ENCODE peak calls at places on chromosomes 3 and 15, in nine cellular contexts. One of them, this sample, is unnamed.

GRCh38 chr15:62972814-62973213 is 69.7 kb upstream of the TPM1 start:
- DNase-seq in AG04449: no peak
- DNase-seq in lower lobe of right lung: no peak
- DNase-seq in choroid plexus epithelial cell: peak
- DNase-seq in coronary artery: no peak
- DNase-seq in fibroblast of the aortic adventitia: peak
- DNase-seq in upper lobe of right lung: no peak
- DNase-seq in transverse colon: no peak
- DNase-seq in tibial nerve: no peak
- DNase-seq in this sample: no peak

GRCh38 chr15:40567111-40567510 is 2.0 kb upstream of the RPUSD2 start:
- DNase-seq in tibial nerve: no peak
- DNase-seq in transverse colon: no peak
- DNase-seq in choroid plexus epithelial cell: peak
- DNase-seq in upper lobe of right lung: no peak
- DNase-seq in lower lobe of right lung: no peak
- DNase-seq in coronary artery: no peak
- DNase-seq in AG04449: no peak
- DNase-seq in fibroblast of the aortic adventitia: peak
- DNase-seq in this sample: no peak

GRCh38 chr3:32401541-32402052 is 9.9 kb downstream of the CMTM7 start:
- DNase-seq in fibroblast of the aortic adventitia: peak
- DNase-seq in upper lobe of right lung: peak
- DNase-seq in AG04449: no peak
- DNase-seq in choroid plexus epithelial cell: peak
- DNase-seq in coronary artery: peak
- DNase-seq in lower lobe of right lung: peak
- DNase-seq in transverse colon: peak
- DNase-seq in tibial nerve: peak
- DNase-seq in this sample: no peak

GRCh38 chr3:171833006-171833405 is 10.1 kb upstream of the TMEM212 start:
- DNase-seq in coronary artery: no peak
- DNase-seq in choroid plexus epithelial cell: no peak
- DNase-seq in tibial nerve: no peak
- DNase-seq in lower lobe of right lung: no peak
- DNase-seq in transverse colon: no peak
- DNase-seq in AG04449: no peak
- DNase-seq in fibroblast of the aortic adventitia: no peak
- DNase-seq in upper lobe of right lung: no peak
- DNase-seq in this sample: no peak

GRCh38 chr3:188947401-188947982 is 224.3 kb upstream of the TPRG1 start:
- DNase-seq in upper lobe of right lung: peak
- DNase-seq in transverse colon: peak
- DNase-seq in fibroblast of the aortic adventitia: peak
- DNase-seq in tibial nerve: peak
- DNase-seq in AG04449: no peak
- DNase-seq in choroid plexus epithelial cell: peak
- DNase-seq in lower lobe of right lung: peak
- DNase-seq in coronary artery: peak
- DNase-seq in this sample: no peak

GRCh38 chr3:196774191-196774820 is 34.6 kb downstream of the PAK2 start:
- DNase-seq in coronary artery: no peak
- DNase-seq in fibroblast of the aortic adventitia: peak
- DNase-seq in tibial nerve: no peak
- DNase-seq in lower lobe of right lung: no peak
- DNase-seq in choroid plexus epithelial cell: peak
- DNase-seq in AG04449: no peak
- DNase-seq in transverse colon: no peak
- DNase-seq in upper lobe of right lung: no peak
- DNase-seq in this sample: no peak

GRCh38 chr15:86183765-86184491 is 104.3 kb downstream of the AGBL1 start:
- DNase-seq in lower lobe of right lung: no peak
- DNase-seq in choroid plexus epithelial cell: no peak
- DNase-seq in coronary artery: no peak
- DNase-seq in transverse colon: no peak
- DNase-seq in fibroblast of the aortic adventitia: no peak
- DNase-seq in upper lobe of right lung: no peak
- DNase-seq in tibial nerve: no peak
- DNase-seq in AG04449: no peak
- DNase-seq in this sample: no peak

GRCh38 chr3:79922633-79923032 is 154.8 kb upstream of the ROBO1 start:
- DNase-seq in choroid plexus epithelial cell: no peak
- DNase-seq in coronary artery: no peak
- DNase-seq in tibial nerve: no peak
- DNase-seq in fibroblast of the aortic adventitia: no peak
- DNase-seq in lower lobe of right lung: no peak
- DNase-seq in AG04449: no peak
- DNase-seq in upper lobe of right lung: no peak
- DNase-seq in transverse colon: no peak
- DNase-seq in this sample: no peak

GRCh38 chr3:13568515-13568995 is 19.6 kb downstream of the FBLN2 start:
- DNase-seq in AG04449: no peak
- DNase-seq in transverse colon: no peak
- DNase-seq in coronary artery: no peak
- DNase-seq in upper lobe of right lung: no peak
- DNase-seq in fibroblast of the aortic adventitia: no peak
- DNase-seq in tibial nerve: no peak
- DNase-seq in choroid plexus epithelial cell: no peak
- DNase-seq in lower lobe of right lung: no peak
- DNase-seq in this sample: no peak

GRCh38 chr3:168974628-168975403 is 688.7 kb downstream of the MECOM start:
- DNase-seq in fibroblast of the aortic adventitia: no peak
- DNase-seq in choroid plexus epithelial cell: no peak
- DNase-seq in lower lobe of right lung: no peak
- DNase-seq in upper lobe of right lung: no peak
- DNase-seq in coronary artery: no peak
- DNase-seq in transverse colon: no peak
- DNase-seq in tibial nerve: no peak
- DNase-seq in AG04449: no peak
- DNase-seq in this sample: no peak

GRCh38 chr15:28079313-28079969 is 19.7 kb downstream of the OCA2 start:
- DNase-seq in choroid plexus epithelial cell: no peak
- DNase-seq in AG04449: no peak
- DNase-seq in fibroblast of the aortic adventitia: no peak
- DNase-seq in coronary artery: no peak
- DNase-seq in lower lobe of right lung: no peak
- DNase-seq in tibial nerve: no peak
- DNase-seq in upper lobe of right lung: no peak
- DNase-seq in transverse colon: no peak
- DNase-seq in this sample: no peak

GRCh38 chr3:43152649-43153048 is 46.8 kb upstream of the POMGNT2 start:
- DNase-seq in fibroblast of the aortic adventitia: no peak
- DNase-seq in tibial nerve: no peak
- DNase-seq in lower lobe of right lung: no peak
- DNase-seq in AG04449: no peak
- DNase-seq in coronary artery: no peak
- DNase-seq in upper lobe of right lung: no peak
- DNase-seq in transverse colon: no peak
- DNase-seq in choroid plexus epithelial cell: peak
- DNase-seq in this sample: no peak

GRCh38 chr3:96813820-96814580 is 394 bp upstream of the EPHA6 start:
- DNase-seq in AG04449: no peak
- DNase-seq in upper lobe of right lung: peak
- DNase-seq in transverse colon: peak
- DNase-seq in lower lobe of right lung: peak
- DNase-seq in coronary artery: no peak
- DNase-seq in fibroblast of the aortic adventitia: peak
- DNase-seq in choroid plexus epithelial cell: peak
- DNase-seq in tibial nerve: no peak
- DNase-seq in this sample: no peak
- H3K4me3 ChIP-seq in AG04449: peak
- H3K4me3 ChIP-seq in upper lobe of right lung: peak
- H3K4me3 ChIP-seq in transverse colon: peak
- H3K4me3 ChIP-seq in lower lobe of right lung: peak
- H3K4me3 ChIP-seq in coronary artery: peak
- H3K4me3 ChIP-seq in fibroblast of the aortic adventitia: peak
- H3K4me3 ChIP-seq in choroid plexus epithelial cell: peak
- H3K4me3 ChIP-seq in tibial nerve: peak
- H3K4me3 ChIP-seq in this sample: peak

DNA sequence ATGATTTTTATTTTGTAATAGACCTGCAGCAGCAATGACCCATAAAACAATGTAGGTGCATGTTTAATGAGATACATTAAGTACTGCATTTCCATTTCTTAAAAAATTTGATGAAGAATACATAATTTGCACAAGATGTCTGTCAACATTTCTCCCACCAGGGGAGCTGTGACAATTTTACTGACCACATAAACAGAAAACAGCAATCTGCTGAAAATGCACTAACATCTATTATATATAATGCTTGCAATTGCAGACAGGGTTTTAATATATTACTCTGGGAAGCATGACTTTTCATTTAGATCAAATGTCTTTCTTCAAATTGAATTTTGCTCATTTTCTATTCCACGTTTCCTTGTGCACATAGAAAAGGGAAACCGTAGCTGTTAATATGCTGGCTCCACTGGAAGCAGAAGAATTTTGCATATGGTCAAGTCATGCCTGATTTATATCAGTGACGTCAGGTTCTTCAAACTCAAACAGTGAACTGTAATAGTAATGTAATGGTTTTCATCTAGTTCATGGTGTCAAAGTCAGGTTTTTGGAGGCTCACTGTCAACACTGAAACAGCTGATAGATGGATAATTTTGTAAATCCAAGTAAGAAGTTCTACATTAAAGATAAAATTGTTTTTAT is 79.8 kb upstream of the IGF1R start:
- DNase-seq in tibial nerve: no peak
- DNase-seq in coronary artery: no peak
- DNase-seq in choroid plexus epithelial cell: peak
- DNase-seq in AG04449: no peak
- DNase-seq in upper lobe of right lung: no peak
- DNase-seq in lower lobe of right lung: no peak
- DNase-seq in transverse colon: no peak
- DNase-seq in fibroblast of the aortic adventitia: peak
- DNase-seq in this sample: no peak
- TF ChIP-seq CTCF in tibial nerve: no peak
- TF ChIP-seq CTCF in coronary artery: no peak
- TF ChIP-seq CTCF in choroid plexus epithelial cell: peak
- TF ChIP-seq CTCF in AG04449: peak
- TF ChIP-seq CTCF in upper lobe of right lung: peak
- TF ChIP-seq CTCF in lower lobe of right lung: peak
- TF ChIP-seq CTCF in transverse colon: peak
- TF ChIP-seq CTCF in fibroblast of the aortic adventitia: peak
- TF ChIP-seq CTCF in this sample: peak

GRCh38 chr3:63967675-63968611 is 55.4 kb downstream of the PSMD6 start:
- DNase-seq in AG04449: no peak
- DNase-seq in choroid plexus epithelial cell: peak
- DNase-seq in coronary artery: no peak
- DNase-seq in upper lobe of right lung: no peak
- DNase-seq in tibial nerve: no peak
- DNase-seq in fibroblast of the aortic adventitia: peak
- DNase-seq in transverse colon: peak
- DNase-seq in lower lobe of right lung: no peak
- DNase-seq in this sample: no peak
- H3K4me3 ChIP-seq in AG04449: peak
- H3K4me3 ChIP-seq in choroid plexus epithelial cell: peak
- H3K4me3 ChIP-seq in coronary artery: peak
- H3K4me3 ChIP-seq in upper lobe of right lung: peak
- H3K4me3 ChIP-seq in tibial nerve: peak
- H3K4me3 ChIP-seq in fibroblast of the aortic adventitia: peak
- H3K4me3 ChIP-seq in transverse colon: peak
- H3K4me3 ChIP-seq in lower lobe of right lung: peak
- H3K4me3 ChIP-seq in this sample: no peak

GRCh38 chr3:165892565-165892964 is 55.3 kb upstream of the BCHE start:
- DNase-seq in AG04449: no peak
- DNase-seq in fibroblast of the aortic adventitia: no peak
- DNase-seq in choroid plexus epithelial cell: no peak
- DNase-seq in upper lobe of right lung: no peak
- DNase-seq in lower lobe of right lung: no peak
- DNase-seq in transverse colon: no peak
- DNase-seq in tibial nerve: no peak
- DNase-seq in coronary artery: no peak
- DNase-seq in this sample: no peak

GRCh38 chr3:165895919-165896318 is 58.7 kb upstream of the BCHE start:
- DNase-seq in tibial nerve: no peak
- DNase-seq in upper lobe of right lung: no peak
- DNase-seq in coronary artery: no peak
- DNase-seq in choroid plexus epithelial cell: no peak
- DNase-seq in transverse colon: no peak
- DNase-seq in lower lobe of right lung: no peak
- DNase-seq in fibroblast of the aortic adventitia: no peak
- DNase-seq in AG04449: no peak
- DNase-seq in this sample: no peak
- TF ChIP-seq CTCF in tibial nerve: no peak
- TF ChIP-seq CTCF in upper lobe of right lung: no peak
- TF ChIP-seq CTCF in coronary artery: no peak
- TF ChIP-seq CTCF in choroid plexus epithelial cell: peak
- TF ChIP-seq CTCF in transverse colon: no peak
- TF ChIP-seq CTCF in lower lobe of right lung: no peak
- TF ChIP-seq CTCF in fibroblast of the aortic adventitia: no peak
- TF ChIP-seq CTCF in AG04449: no peak
- TF ChIP-seq CTCF in this sample: no peak

DNA sequence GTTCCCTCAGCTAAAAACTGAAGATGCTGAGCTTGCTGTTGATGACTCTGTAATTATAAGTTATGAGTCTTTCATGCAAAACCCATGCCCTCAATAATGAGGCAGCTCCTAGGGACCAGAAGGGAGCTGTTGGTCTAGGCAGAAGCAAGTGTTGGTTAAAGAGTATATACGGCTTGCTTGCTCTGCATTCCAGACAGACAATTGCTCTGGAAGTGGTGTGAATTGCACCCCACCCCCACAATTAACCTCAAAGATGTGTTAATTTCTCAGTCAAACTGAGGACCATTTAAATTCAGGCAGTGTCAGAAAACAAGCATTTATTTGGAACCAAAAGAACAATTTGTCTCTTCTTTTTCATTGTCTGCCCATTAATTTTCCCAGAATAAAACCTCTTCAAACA is 163.5 kb upstream of the EOMES start:
- DNase-seq in transverse colon: no peak
- DNase-seq in AG04449: no peak
- DNase-seq in coronary artery: no peak
- DNase-seq in fibroblast of the aortic adventitia: no peak
- DNase-seq in tibial nerve: no peak
- DNase-seq in lower lobe of right lung: no peak
- DNase-seq in choroid plexus epithelial cell: no peak
- DNase-seq in upper lobe of right lung: no peak
- DNase-seq in this sample: no peak
- H3K4me3 ChIP-seq in transverse colon: no peak
- H3K4me3 ChIP-seq in AG04449: no peak
- H3K4me3 ChIP-seq in coronary artery: no peak
- H3K4me3 ChIP-seq in fibroblast of the aortic adventitia: no peak
- H3K4me3 ChIP-seq in tibial nerve: no peak
- H3K4me3 ChIP-seq in lower lobe of right lung: no peak
- H3K4me3 ChIP-seq in choroid plexus epithelial cell: no peak
- H3K4me3 ChIP-seq in upper lobe of right lung: no peak
- H3K4me3 ChIP-seq in this sample: no peak

This sample was measured in AG09309.